ENCODE peak calls at places on chromosome 18, in four cellular contexts. One of them, this sample, is unnamed.

GRCh38 chr18:10190564-10190963 is 263.9 kb upstream of the APCDD1 start:
- DNase-seq in H9: no peak
- DNase-seq in stimulated activated CD8-positive, alpha-beta memory T cell treated with anti-CD3 and anti-CD28 coated beads, Interleukin-15, amount 100 ng/mL, for 24 hours: no peak
- DNase-seq in PC-9: no peak
- DNase-seq in this sample: no peak

GRCh38 chr18:39761273-39761672 is 2193.8 kb upstream of the PIK3C3 start:
- DNase-seq in H9: no peak
- DNase-seq in stimulated activated CD8-positive, alpha-beta memory T cell treated with anti-CD3 and anti-CD28 coated beads, Interleukin-15, amount 100 ng/mL, for 24 hours: no peak
- DNase-seq in PC-9: no peak
- DNase-seq in this sample: peak

GRCh38 chr18:34595673-34596072 is 114.4 kb upstream of the DTNA start:
- DNase-seq in H9: peak
- DNase-seq in stimulated activated CD8-positive, alpha-beta memory T cell treated with anti-CD3 and anti-CD28 coated beads, Interleukin-15, amount 100 ng/mL, for 24 hours: no peak
- DNase-seq in PC-9: no peak
- DNase-seq in this sample: peak

GRCh38 chr18:63342206-63342605 is 22.6 kb upstream of the BCL2 start:
- DNase-seq in H9: peak
- DNase-seq in stimulated activated CD8-positive, alpha-beta memory T cell treated with anti-CD3 and anti-CD28 coated beads, Interleukin-15, amount 100 ng/mL, for 24 hours: no peak
- DNase-seq in PC-9: no peak
- DNase-seq in this sample: no peak

GRCh38 chr18:62425465-62426190 is 97.2 kb upstream of the ZCCHC2 start:
- DNase-seq in H9: peak
- DNase-seq in stimulated activated CD8-positive, alpha-beta memory T cell treated with anti-CD3 and anti-CD28 coated beads, Interleukin-15, amount 100 ng/mL, for 24 hours: no peak
- DNase-seq in PC-9: peak
- DNase-seq in this sample: no peak

GRCh38 chr18:55497825-55498403 is 90.1 kb downstream of the TCF4 start:
- DNase-seq in H9: no peak
- DNase-seq in stimulated activated CD8-positive, alpha-beta memory T cell treated with anti-CD3 and anti-CD28 coated beads, Interleukin-15, amount 100 ng/mL, for 24 hours: no peak
- DNase-seq in PC-9: no peak
- DNase-seq in this sample: no peak

GRCh38 chr18:77013777-77014525 is 118.6 kb downstream of the MBP start:
- DNase-seq in H9: no peak
- DNase-seq in stimulated activated CD8-positive, alpha-beta memory T cell treated with anti-CD3 and anti-CD28 coated beads, Interleukin-15, amount 100 ng/mL, for 24 hours: no peak
- DNase-seq in PC-9: no peak
- DNase-seq in this sample: no peak

GRCh38 chr18:55982992-55983391 is 395.0 kb upstream of the TCF4 start:
- DNase-seq in H9: peak
- DNase-seq in stimulated activated CD8-positive, alpha-beta memory T cell treated with anti-CD3 and anti-CD28 coated beads, Interleukin-15, amount 100 ng/mL, for 24 hours: no peak
- DNase-seq in PC-9: no peak
- DNase-seq in this sample: no peak

GRCh38 chr18:63161728-63162195 is 157.8 kb downstream of the BCL2 start:
- DNase-seq in H9: no peak
- DNase-seq in stimulated activated CD8-positive, alpha-beta memory T cell treated with anti-CD3 and anti-CD28 coated beads, Interleukin-15, amount 100 ng/mL, for 24 hours: no peak
- DNase-seq in PC-9: peak
- DNase-seq in this sample: no peak

GRCh38 chr18:27605107-27605834 is 420.2 kb upstream of the CHST9 start:
- DNase-seq in H9: peak
- DNase-seq in stimulated activated CD8-positive, alpha-beta memory T cell treated with anti-CD3 and anti-CD28 coated beads, Interleukin-15, amount 100 ng/mL, for 24 hours: no peak
- DNase-seq in PC-9: peak
- DNase-seq in this sample: peak

GRCh38 chr18:80143876-80144275 is 34.8 kb downstream of the ADNP2 start:
- DNase-seq in H9: no peak
- DNase-seq in stimulated activated CD8-positive, alpha-beta memory T cell treated with anti-CD3 and anti-CD28 coated beads, Interleukin-15, amount 100 ng/mL, for 24 hours: no peak
- DNase-seq in PC-9: no peak
- DNase-seq in this sample: no peak

GRCh38 chr18:40529478-40529877 is 1425.6 kb upstream of the PIK3C3 start:
- DNase-seq in H9: no peak
- DNase-seq in stimulated activated CD8-positive, alpha-beta memory T cell treated with anti-CD3 and anti-CD28 coated beads, Interleukin-15, amount 100 ng/mL, for 24 hours: no peak
- DNase-seq in PC-9: no peak
- DNase-seq in this sample: peak

GRCh38 chr18:60017371-60017770 is 117.6 kb downstream of the PMAIP1 start:
- DNase-seq in H9: no peak
- DNase-seq in stimulated activated CD8-positive, alpha-beta memory T cell treated with anti-CD3 and anti-CD28 coated beads, Interleukin-15, amount 100 ng/mL, for 24 hours: no peak
- DNase-seq in PC-9: no peak
- DNase-seq in this sample: no peak

GRCh38 chr18:22026362-22026761 is 143.0 kb upstream of the GATA6 start:
- DNase-seq in H9: no peak
- DNase-seq in stimulated activated CD8-positive, alpha-beta memory T cell treated with anti-CD3 and anti-CD28 coated beads, Interleukin-15, amount 100 ng/mL, for 24 hours: no peak
- DNase-seq in PC-9: no peak
- DNase-seq in this sample: no peak

GRCh38 chr18:68769423-68769822 is 28.5 kb upstream of the CCDC102B start:
- DNase-seq in H9: no peak
- DNase-seq in stimulated activated CD8-positive, alpha-beta memory T cell treated with anti-CD3 and anti-CD28 coated beads, Interleukin-15, amount 100 ng/mL, for 24 hours: no peak
- DNase-seq in PC-9: no peak
- DNase-seq in this sample: no peak

GRCh38 chr18:11981633-11982366 is 493 bp downstream of the IMPA2 start:
- DNase-seq in H9: peak
- DNase-seq in stimulated activated CD8-positive, alpha-beta memory T cell treated with anti-CD3 and anti-CD28 coated beads, Interleukin-15, amount 100 ng/mL, for 24 hours: peak
- DNase-seq in PC-9: peak
- DNase-seq in this sample: no peak

GRCh38 chr18:76384861-76385680 is 110.0 kb downstream of the ZNF516 start:
- DNase-seq in H9: no peak
- DNase-seq in stimulated activated CD8-positive, alpha-beta memory T cell treated with anti-CD3 and anti-CD28 coated beads, Interleukin-15, amount 100 ng/mL, for 24 hours: no peak
- DNase-seq in PC-9: no peak
- DNase-seq in this sample: no peak

GRCh38 chr18:57970356-57971095 is 73.5 kb upstream of the NEDD4L start:
- DNase-seq in H9: peak
- DNase-seq in stimulated activated CD8-positive, alpha-beta memory T cell treated with anti-CD3 and anti-CD28 coated beads, Interleukin-15, amount 100 ng/mL, for 24 hours: no peak
- DNase-seq in PC-9: no peak
- DNase-seq in this sample: peak

GRCh38 chr18:9335255-9336045 is 877 bp downstream of the TWSG1 start:
- DNase-seq in H9: no peak
- DNase-seq in stimulated activated CD8-positive, alpha-beta memory T cell treated with anti-CD3 and anti-CD28 coated beads, Interleukin-15, amount 100 ng/mL, for 24 hours: no peak
- DNase-seq in PC-9: no peak
- DNase-seq in this sample: no peak

GRCh38 chr18:23259701-23260661 is 124.7 kb downstream of the CABLES1 start:
- DNase-seq in H9: peak
- DNase-seq in stimulated activated CD8-positive, alpha-beta memory T cell treated with anti-CD3 and anti-CD28 coated beads, Interleukin-15, amount 100 ng/mL, for 24 hours: no peak
- DNase-seq in PC-9: peak
- DNase-seq in this sample: peak

GRCh38 chr18:32714571-32715148 is 58.2 kb downstream of the KLHL14 start:
- DNase-seq in H9: peak
- DNase-seq in stimulated activated CD8-positive, alpha-beta memory T cell treated with anti-CD3 and anti-CD28 coated beads, Interleukin-15, amount 100 ng/mL, for 24 hours: no peak
- DNase-seq in PC-9: peak
- DNase-seq in this sample: peak

GRCh38 chr18:26091047-26091630 is 726 bp upstream of the SS18 start:
- DNase-seq in H9: no peak
- DNase-seq in stimulated activated CD8-positive, alpha-beta memory T cell treated with anti-CD3 and anti-CD28 coated beads, Interleukin-15, amount 100 ng/mL, for 24 hours: no peak
- DNase-seq in PC-9: no peak
- DNase-seq in this sample: peak

GRCh38 chr18:48540329-48541025 is 1.6 kb downstream of the CTIF start:
- DNase-seq in H9: peak
- DNase-seq in stimulated activated CD8-positive, alpha-beta memory T cell treated with anti-CD3 and anti-CD28 coated beads, Interleukin-15, amount 100 ng/mL, for 24 hours: no peak
- DNase-seq in PC-9: peak
- DNase-seq in this sample: no peak

GRCh38 chr18:58267493-58267892 is 223.5 kb downstream of the NEDD4L start:
- DNase-seq in H9: no peak
- DNase-seq in stimulated activated CD8-positive, alpha-beta memory T cell treated with anti-CD3 and anti-CD28 coated beads, Interleukin-15, amount 100 ng/mL, for 24 hours: no peak
- DNase-seq in PC-9: no peak
- DNase-seq in this sample: no peak

GRCh38 chr18:24959100-24959499 is 392.9 kb downstream of the ZNF521 start:
- DNase-seq in H9: no peak
- DNase-seq in stimulated activated CD8-positive, alpha-beta memory T cell treated with anti-CD3 and anti-CD28 coated beads, Interleukin-15, amount 100 ng/mL, for 24 hours: no peak
- DNase-seq in PC-9: no peak
- DNase-seq in this sample: no peak

GRCh38 chr18:23283933-23284430 is 148.7 kb downstream of the CABLES1 start:
- DNase-seq in H9: peak
- DNase-seq in stimulated activated CD8-positive, alpha-beta memory T cell treated with anti-CD3 and anti-CD28 coated beads, Interleukin-15, amount 100 ng/mL, for 24 hours: no peak
- DNase-seq in PC-9: peak
- DNase-seq in this sample: no peak

GRCh38 chr18:59669872-59670657 is 27.2 kb downstream of the CCBE1 start:
- DNase-seq in H9: no peak
- DNase-seq in stimulated activated CD8-positive, alpha-beta memory T cell treated with anti-CD3 and anti-CD28 coated beads, Interleukin-15, amount 100 ng/mL, for 24 hours: no peak
- DNase-seq in PC-9: no peak
- DNase-seq in this sample: no peak

GRCh38 chr18:56973487-56973886 is 173.4 kb upstream of the BOD1L2 start:
- DNase-seq in H9: no peak
- DNase-seq in stimulated activated CD8-positive, alpha-beta memory T cell treated with anti-CD3 and anti-CD28 coated beads, Interleukin-15, amount 100 ng/mL, for 24 hours: no peak
- DNase-seq in PC-9: no peak
- DNase-seq in this sample: no peak

GRCh38 chr18:12749136-12749535 is 46.3 kb downstream of the PSMG2 start:
- DNase-seq in H9: no peak
- DNase-seq in stimulated activated CD8-positive, alpha-beta memory T cell treated with anti-CD3 and anti-CD28 coated beads, Interleukin-15, amount 100 ng/mL, for 24 hours: no peak
- DNase-seq in PC-9: no peak
- DNase-seq in this sample: no peak

GRCh38 chr18:44687421-44687820 is 6.7 kb downstream of the SETBP1 start:
- DNase-seq in H9: no peak
- DNase-seq in stimulated activated CD8-positive, alpha-beta memory T cell treated with anti-CD3 and anti-CD28 coated beads, Interleukin-15, amount 100 ng/mL, for 24 hours: no peak
- DNase-seq in PC-9: no peak
- DNase-seq in this sample: no peak

GRCh38 chr18:44911260-44911659 is 230.6 kb downstream of the SETBP1 start:
- DNase-seq in H9: no peak
- DNase-seq in stimulated activated CD8-positive, alpha-beta memory T cell treated with anti-CD3 and anti-CD28 coated beads, Interleukin-15, amount 100 ng/mL, for 24 hours: no peak
- DNase-seq in PC-9: no peak
- DNase-seq in this sample: no peak

GRCh38 chr18:50969448-50969847 is 1.6 kb downstream of the ELAC1 start:
- DNase-seq in H9: no peak
- DNase-seq in stimulated activated CD8-positive, alpha-beta memory T cell treated with anti-CD3 and anti-CD28 coated beads, Interleukin-15, amount 100 ng/mL, for 24 hours: no peak
- DNase-seq in PC-9: no peak
- DNase-seq in this sample: no peak

GRCh38 chr18:52894801-52895200 is 554.8 kb downstream of the DCC start:
- DNase-seq in H9: no peak
- DNase-seq in stimulated activated CD8-positive, alpha-beta memory T cell treated with anti-CD3 and anti-CD28 coated beads, Interleukin-15, amount 100 ng/mL, for 24 hours: no peak
- DNase-seq in PC-9: no peak
- DNase-seq in this sample: no peak

GRCh38 chr18:77223221-77223639 is 26.4 kb upstream of the GALR1 start:
- DNase-seq in H9: no peak
- DNase-seq in stimulated activated CD8-positive, alpha-beta memory T cell treated with anti-CD3 and anti-CD28 coated beads, Interleukin-15, amount 100 ng/mL, for 24 hours: no peak
- DNase-seq in PC-9: no peak
- DNase-seq in this sample: no peak